ENCODE peak calls at places on chromosomes 13 and 19, in ten cellular contexts. One of them, this sample, is unnamed.

GRCh38 chr13:97339019-97339988 is 94.7 kb upstream of the RAP2A start:
- DNase-seq in GOT3: no peak
- DNase-seq in activated CD4-positive, alpha-beta T cell treated with anti-CD3 and anti-CD28 coated beads for 1 hour: no peak
- DNase-seq in Daoy: no peak
- DNase-seq in HFFc6: peak; percentile 94
- DNase-seq in NCI-H1092 treated with DMSO at 0.1 percent for 48 hours: no peak
- DNase-seq in progenitor cell of endocrine pancreas: no peak
- DNase-seq in IMR-90: peak; percentile 98
- DNase-seq in heart right ventricle: peak; percentile 66
- DNase-seq in cardiac fibroblast: peak; percentile 84
- DNase-seq in this sample: peak; percentile 49

GRCh38 chr13:40384976-40385857 is 281.2 kb downstream of the FOXO1 start:
- DNase-seq in heart right ventricle: no peak
- DNase-seq in progenitor cell of endocrine pancreas: no peak
- DNase-seq in cardiac fibroblast: no peak
- DNase-seq in HFFc6: no peak
- DNase-seq in GOT3: no peak
- DNase-seq in IMR-90: no peak
- DNase-seq in Daoy: no peak
- DNase-seq in activated CD4-positive, alpha-beta T cell treated with anti-CD3 and anti-CD28 coated beads for 1 hour: no peak
- DNase-seq in NCI-H1092 treated with DMSO at 0.1 percent for 48 hours: no peak
- DNase-seq in this sample: no peak

GRCh38 chr13:100156786-100157185 is 67.9 kb downstream of the PCCA start:
- DNase-seq in activated CD4-positive, alpha-beta T cell treated with anti-CD3 and anti-CD28 coated beads for 1 hour: no peak
- DNase-seq in GOT3: no peak
- DNase-seq in heart right ventricle: no peak
- DNase-seq in NCI-H1092 treated with DMSO at 0.1 percent for 48 hours: no peak
- DNase-seq in IMR-90: no peak
- DNase-seq in Daoy: peak; percentile 64
- DNase-seq in HFFc6: no peak
- DNase-seq in progenitor cell of endocrine pancreas: no peak
- DNase-seq in cardiac fibroblast: peak; percentile 28
- DNase-seq in this sample: peak; percentile 78

GRCh38 chr19:19599190-19599535 is 19.3 kb downstream of the PBX4 start:
- DNase-seq in NCI-H1092 treated with DMSO at 0.1 percent for 48 hours: no peak
- DNase-seq in HFFc6: no peak
- DNase-seq in Daoy: no peak
- DNase-seq in IMR-90: no peak
- DNase-seq in heart right ventricle: no peak
- DNase-seq in progenitor cell of endocrine pancreas: no peak
- DNase-seq in activated CD4-positive, alpha-beta T cell treated with anti-CD3 and anti-CD28 coated beads for 1 hour: no peak
- DNase-seq in GOT3: no peak
- DNase-seq in cardiac fibroblast: no peak
- DNase-seq in this sample: no peak

GRCh38 chr13:78764665-78765064 is 105.7 kb upstream of the OBI1 start:
- DNase-seq in activated CD4-positive, alpha-beta T cell treated with anti-CD3 and anti-CD28 coated beads for 1 hour: no peak
- DNase-seq in GOT3: no peak
- DNase-seq in progenitor cell of endocrine pancreas: no peak
- DNase-seq in NCI-H1092 treated with DMSO at 0.1 percent for 48 hours: no peak
- DNase-seq in HFFc6: no peak
- DNase-seq in cardiac fibroblast: no peak
- DNase-seq in IMR-90: no peak
- DNase-seq in Daoy: peak; percentile 4
- DNase-seq in heart right ventricle: no peak
- DNase-seq in this sample: no peak

GRCh38 chr13:45231722-45232121 is 30.9 kb upstream of the KCTD4 start:
- DNase-seq in HFFc6: peak; percentile 22
- DNase-seq in heart right ventricle: no peak
- DNase-seq in progenitor cell of endocrine pancreas: no peak
- DNase-seq in activated CD4-positive, alpha-beta T cell treated with anti-CD3 and anti-CD28 coated beads for 1 hour: no peak
- DNase-seq in cardiac fibroblast: peak; percentile 63
- DNase-seq in Daoy: no peak
- DNase-seq in NCI-H1092 treated with DMSO at 0.1 percent for 48 hours: peak; percentile 16
- DNase-seq in GOT3: no peak
- DNase-seq in IMR-90: peak; percentile 63
- DNase-seq in this sample: peak; percentile 45

GRCh38 chr13:32901994-32902780 is 114.0 kb upstream of the KL start:
- DNase-seq in Daoy: no peak
- DNase-seq in progenitor cell of endocrine pancreas: no peak
- DNase-seq in HFFc6: no peak
- DNase-seq in activated CD4-positive, alpha-beta T cell treated with anti-CD3 and anti-CD28 coated beads for 1 hour: no peak
- DNase-seq in GOT3: no peak
- DNase-seq in cardiac fibroblast: peak; percentile 59
- DNase-seq in heart right ventricle: no peak
- DNase-seq in IMR-90: no peak
- DNase-seq in NCI-H1092 treated with DMSO at 0.1 percent for 48 hours: no peak
- DNase-seq in this sample: no peak

GRCh38 chr13:63408227-63409202 is 1992.9 kb upstream of the PCDH20 start:
- DNase-seq in cardiac fibroblast: no peak
- DNase-seq in NCI-H1092 treated with DMSO at 0.1 percent for 48 hours: peak; percentile 24
- DNase-seq in progenitor cell of endocrine pancreas: no peak
- DNase-seq in HFFc6: no peak
- DNase-seq in activated CD4-positive, alpha-beta T cell treated with anti-CD3 and anti-CD28 coated beads for 1 hour: no peak
- DNase-seq in GOT3: no peak
- DNase-seq in heart right ventricle: no peak
- DNase-seq in IMR-90: peak; percentile 50
- DNase-seq in Daoy: no peak
- DNase-seq in this sample: no peak

GRCh38 chr19:6579450-6580178 is 11.3 kb downstream of the CD70 start:
- DNase-seq in cardiac fibroblast: no peak
- DNase-seq in Daoy: no peak
- DNase-seq in NCI-H1092 treated with DMSO at 0.1 percent for 48 hours: no peak
- DNase-seq in GOT3: no peak
- DNase-seq in activated CD4-positive, alpha-beta T cell treated with anti-CD3 and anti-CD28 coated beads for 1 hour: no peak
- DNase-seq in progenitor cell of endocrine pancreas: no peak
- DNase-seq in IMR-90: no peak
- DNase-seq in HFFc6: no peak
- DNase-seq in heart right ventricle: no peak
- DNase-seq in this sample: no peak

GRCh38 chr19:2723345-2723715 is 2.2 kb upstream of the DIRAS1 start:
- DNase-seq in GOT3: no peak
- DNase-seq in progenitor cell of endocrine pancreas: no peak
- DNase-seq in IMR-90: no peak
- DNase-seq in NCI-H1092 treated with DMSO at 0.1 percent for 48 hours: no peak
- DNase-seq in cardiac fibroblast: no peak
- DNase-seq in HFFc6: no peak
- DNase-seq in Daoy: no peak
- DNase-seq in activated CD4-positive, alpha-beta T cell treated with anti-CD3 and anti-CD28 coated beads for 1 hour: no peak
- DNase-seq in heart right ventricle: no peak
- DNase-seq in this sample: no peak